ENCODE peak calls at places on chromosome 20, in five cellular contexts. X, O, T, C and N are unnamed samples.

GRCh38 chr20:4563534-4563933 is 158.2 kb upstream of the PRND start:
- DNase-seq in C (no peak), X (no peak), O (no peak), T (peak; percentile 27), N (peak; percentile 69)

GRCh38 chr20:44580581-44581268 is 1.7 kb upstream of the PKIG start:
- DNase-seq in C (no peak), X (peak; percentile 65), T (no peak), O (peak; percentile 36), N (no peak)

GRCh38 chr20:24571159-24571558 is 101.7 kb downstream of the SYNDIG1 start:
- DNase-seq in T (no peak), C (no peak), O (no peak), X (no peak), N (no peak)

GRCh38 chr20:1800777-1801176 is 94.4 kb upstream of the SIRPA start:
- DNase-seq in T (no peak), X (no peak), C (no peak), O (no peak), N (no peak)

GRCh38 chr20:25046181-25046641 is 11.7 kb downstream of the ACSS1 start:
- DNase-seq in T (no peak), X (no peak), C (no peak), O (peak; percentile 55), N (no peak)

GRCh38 chr20:16123623-16124022 is 449.6 kb downstream of the KIF16B start:
- DNase-seq in T (no peak), C (no peak), X (no peak), O (no peak), N (no peak)

GRCh38 chr20:44693625-44694024 is 21.5 kb upstream of the CCN5 start:
- DNase-seq in O (no peak), C (no peak), X (no peak), T (no peak), N (no peak)

GRCh38 chr20:40080059-40080652 is 608.9 kb downstream of the MAFB start:
- DNase-seq in O (no peak), T (no peak), C (no peak), X (no peak), N (no peak)

GRCh38 chr20:58611236-58612020 is 39.7 kb upstream of the STX16 start:
- DNase-seq in T (no peak), C (no peak), O (no peak), X (no peak), N (no peak)

GRCh38 chr20:8858181-8858794 is 210.6 kb upstream of the PLCB4 start:
- DNase-seq in T (no peak), C (no peak), O (no peak), X (peak; percentile 33), N (no peak)

GRCh38 chr20:33651562-33652048 is 10.5 kb upstream of the C20orf144 start:
- DNase-seq in X (peak; percentile 26), T (no peak), O (no peak), C (peak; percentile 31), N (no peak)

DNA sequence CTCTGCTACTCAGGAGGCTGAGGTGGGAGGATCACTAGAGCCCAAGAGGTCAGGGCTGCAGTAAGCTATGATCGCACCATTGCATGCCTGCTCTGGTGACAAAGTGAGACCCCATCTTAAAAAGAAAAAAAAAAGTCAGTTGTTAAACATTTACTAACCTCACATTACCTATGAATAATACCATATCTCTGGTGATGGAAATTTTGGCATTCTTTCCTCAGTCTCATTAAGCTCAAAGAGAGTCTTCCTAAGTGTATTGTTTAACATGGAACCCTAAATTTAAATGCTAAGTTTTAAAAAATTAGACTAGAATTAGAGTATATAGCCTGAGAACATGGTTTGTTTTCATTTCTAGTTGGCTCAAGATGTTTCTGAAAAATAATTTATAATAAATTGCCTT is 11.3 kb upstream of the BFSP1 start:
- DNase-seq in C (no peak), O (no peak), X (no peak), T (no peak), N (no peak)
- H3K27ac ChIP-seq in C (no peak overlapping the region), O (no peak overlapping the region), X (peak overlapping the region; percentile 46), T (no peak overlapping the region), N (peak overlapping the region; percentile 76)

GRCh38 chr20:50799890-50800550 is 5.2 kb downstream of the BCAS4 start:
- DNase-seq in T (no peak), O (no peak), C (no peak), X (no peak), N (no peak)

GRCh38 chr20:50798650-50799049 is 3.8 kb downstream of the BCAS4 start:
- DNase-seq in C (no peak), X (no peak), O (no peak), T (no peak), N (no peak)

GRCh38 chr20:50801747-50802125 is 6.9 kb downstream of the BCAS4 start:
- DNase-seq in C (no peak), X (no peak), O (no peak), T (no peak), N (no peak)

GRCh38 chr20:50797142-50797541 is 2.3 kb downstream of the BCAS4 start:
- DNase-seq in T (no peak), O (no peak), X (no peak), C (no peak), N (no peak)

GRCh38 chr20:50799176-50799889 is 4.5 kb downstream of the BCAS4 start:
- DNase-seq in T (no peak), C (no peak), O (no peak), X (no peak), N (no peak)
- H3K4me1 ChIP-seq in T (peaks cover 1% of the 10 kb centered on the region), C (peaks cover 3% of the 10 kb centered on the region), O (no peaks in the 10 kb centered on the region), X (no peaks in the 10 kb centered on the region), N (peaks cover 2% of the 10 kb centered on the region)

DNA sequence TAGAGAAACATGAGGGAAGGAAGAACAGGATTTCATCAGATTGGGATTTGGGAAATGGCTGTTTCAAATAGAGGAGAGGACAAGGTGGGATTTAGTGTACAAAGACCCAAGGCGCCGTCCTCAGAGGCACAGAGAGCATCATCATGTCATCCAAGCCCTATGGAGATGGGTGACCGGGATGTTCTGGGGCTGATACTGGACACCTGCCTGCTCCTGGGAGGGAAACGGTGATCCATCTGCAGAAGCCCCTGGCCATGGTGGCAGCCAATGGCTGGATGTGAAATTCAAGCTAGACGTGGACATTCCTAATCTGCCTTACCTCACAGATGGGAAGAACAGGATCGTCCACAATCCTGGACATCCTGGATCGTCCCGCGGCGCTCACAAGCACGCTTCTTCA is 12.7 kb downstream of the NKX2-2 start:
- DNase-seq in T (no peak), O (no peak), C (no peak), X (no peak), N (no peak)
- H3K27ac ChIP-seq in T (no peak overlapping the region), O (no peak overlapping the region), C (no peak overlapping the region), X (no peak overlapping the region), N (no peak overlapping the region)

DNA sequence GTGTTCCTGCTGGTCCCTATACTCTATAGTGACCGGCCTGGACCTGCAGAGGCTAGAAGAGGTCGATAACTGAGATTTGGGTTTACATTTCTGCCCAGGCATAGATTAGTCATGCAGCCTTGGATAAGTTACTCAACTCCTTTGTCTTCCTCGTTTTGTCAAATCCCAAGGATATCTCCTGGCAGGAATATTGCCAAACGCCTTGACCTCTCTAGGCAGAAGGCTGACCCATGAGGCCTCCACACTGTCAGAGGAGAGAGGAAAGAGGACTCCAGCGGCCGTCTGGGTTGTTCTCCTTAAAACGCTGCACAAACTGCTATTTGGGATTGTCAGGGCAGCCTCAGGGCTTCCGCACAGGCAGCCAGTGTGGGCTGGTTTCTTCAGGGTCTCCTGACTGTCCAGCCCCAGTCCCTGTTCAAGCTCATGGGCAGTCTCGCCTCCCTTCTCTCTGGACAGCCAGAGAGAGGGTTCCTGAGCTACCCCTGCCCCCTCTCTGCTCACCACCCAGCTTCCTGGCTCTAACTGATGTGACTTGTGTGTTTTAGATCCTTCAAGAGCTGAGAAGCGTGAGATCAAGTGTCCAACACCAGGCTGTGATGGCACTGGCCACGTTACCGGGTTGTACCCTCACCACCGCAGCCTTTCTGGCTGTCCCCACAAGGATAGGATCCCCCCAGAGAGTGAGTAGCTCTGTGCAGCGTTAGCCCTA is 44.7 kb upstream of the PCMTD2 start:
- DNase-seq in O (no peak), X (peak; percentile 73), T (no peak), C (no peak), N (no peak)
- H3K4me1 ChIP-seq in O (peaks cover 29% of the 10 kb centered on the region), X (peaks cover 52% of the 10 kb centered on the region), T (no peaks in the 10 kb centered on the region), C (no peaks in the 10 kb centered on the region), N (peaks cover 9% of the 10 kb centered on the region)

GRCh38 chr20:46401478-46401860 is 4.9 kb downstream of the ELMO2 start:
- DNase-seq in O (no peak), C (no peak), T (no peak), X (no peak), N (no peak)
- H3K27ac ChIP-seq in O (peak overlapping the region; percentile 86), C (peak overlapping the region; percentile 61), T (peak overlapping the region; percentile 59), X (peak overlapping the region; percentile 72), N (peak overlapping the region; percentile 83)

GRCh38 chr20:36852187-36852586 is 23.8 kb upstream of the TLDC2 start:
- DNase-seq in C (no peak), X (no peak), T (no peak), O (no peak), N (no peak)
- H3K4me1 ChIP-seq in C (peaks cover 7% of the 10 kb centered on the region), X (peaks cover 71% of the 10 kb centered on the region), T (no peaks in the 10 kb centered on the region), O (peaks cover 32% of the 10 kb centered on the region), N (peaks cover 12% of the 10 kb centered on the region)

GRCh38 chr20:32227316-32227715 is 19.6 kb downstream of the POFUT1 start:
- DNase-seq in T (no peak), X (no peak), O (no peak), C (peak; percentile 48), N (peak; percentile 72)
- H3K27ac ChIP-seq in T (no peak overlapping the region), X (no peak overlapping the region), O (peak overlapping the region; percentile 67), C (peak overlapping the region; percentile 89), N (peak overlapping the region; percentile 98)